ENCODE peak calls at places on chromosomes 12 and 14, in eight cellular contexts. One of them, this sample, is unnamed.

GRCh38 chr14:91873476-91874265 is 6.3 kb upstream of the TC2N start:
- DNase-seq in fibroblast of mammary gland: peak
- DNase-seq in testis: no peak
- DNase-seq in astrocyte: no peak
- DNase-seq in brain microvascular endothelial cell: no peak
- DNase-seq in IMR-90: peak
- DNase-seq in PC-9: no peak
- DNase-seq in neural progenitor cell: no peak
- DNase-seq in this sample: no peak

GRCh38 chr14:61183486-61183885 is 97.7 kb downstream of the TMEM30B start:
- DNase-seq in fibroblast of mammary gland: peak
- DNase-seq in testis: no peak
- DNase-seq in astrocyte: peak
- DNase-seq in brain microvascular endothelial cell: no peak
- DNase-seq in IMR-90: no peak
- DNase-seq in PC-9: no peak
- DNase-seq in neural progenitor cell: no peak
- DNase-seq in this sample: peak

GRCh38 chr14:52327374-52328226 is 13.5 kb downstream of the PTGER2 start:
- DNase-seq in fibroblast of mammary gland: peak
- DNase-seq in testis: no peak
- DNase-seq in astrocyte: peak
- DNase-seq in brain microvascular endothelial cell: no peak
- DNase-seq in IMR-90: peak
- DNase-seq in PC-9: no peak
- DNase-seq in neural progenitor cell: no peak
- DNase-seq in this sample: no peak

GRCh38 chr14:23245282-23245681 is 7.5 kb downstream of the RNF212B start:
- DNase-seq in fibroblast of mammary gland: no peak
- DNase-seq in testis: no peak
- DNase-seq in astrocyte: no peak
- DNase-seq in brain microvascular endothelial cell: no peak
- DNase-seq in IMR-90: no peak
- DNase-seq in PC-9: no peak
- DNase-seq in neural progenitor cell: no peak
- DNase-seq in this sample: no peak

GRCh38 chr14:62661818-62662217 is 383.4 kb downstream of the KCNH5 start:
- DNase-seq in fibroblast of mammary gland: peak
- DNase-seq in testis: no peak
- DNase-seq in astrocyte: peak
- DNase-seq in brain microvascular endothelial cell: no peak
- DNase-seq in IMR-90: peak
- DNase-seq in PC-9: no peak
- DNase-seq in neural progenitor cell: no peak
- DNase-seq in this sample: peak

GRCh38 chr14:53048631-53049030 is 97.8 kb upstream of the FERMT2 start:
- DNase-seq in fibroblast of mammary gland: no peak
- DNase-seq in testis: no peak
- DNase-seq in astrocyte: no peak
- DNase-seq in brain microvascular endothelial cell: no peak
- DNase-seq in IMR-90: no peak
- DNase-seq in PC-9: no peak
- DNase-seq in neural progenitor cell: no peak
- DNase-seq in this sample: no peak

GRCh38 chr14:29311983-29312382 is 545.4 kb downstream of the FOXG1 start:
- DNase-seq in fibroblast of mammary gland: peak
- DNase-seq in testis: no peak
- DNase-seq in astrocyte: peak
- DNase-seq in brain microvascular endothelial cell: no peak
- DNase-seq in IMR-90: peak
- DNase-seq in PC-9: no peak
- DNase-seq in neural progenitor cell: no peak
- DNase-seq in this sample: peak

GRCh38 chr12:42790761-42791151 is 201.2 kb upstream of the PRICKLE1 start:
- DNase-seq in fibroblast of mammary gland: peak
- DNase-seq in testis: no peak
- DNase-seq in astrocyte: peak
- DNase-seq in brain microvascular endothelial cell: peak
- DNase-seq in IMR-90: peak
- DNase-seq in PC-9: peak
- DNase-seq in neural progenitor cell: no peak
- DNase-seq in this sample: peak

GRCh38 chr12:40034712-40035111 is 71.2 kb downstream of the SLC2A13 start:
- DNase-seq in fibroblast of mammary gland: peak
- DNase-seq in testis: no peak
- DNase-seq in astrocyte: no peak
- DNase-seq in brain microvascular endothelial cell: no peak
- DNase-seq in IMR-90: peak
- DNase-seq in PC-9: no peak
- DNase-seq in neural progenitor cell: no peak
- DNase-seq in this sample: no peak

GRCh38 chr14:82915381-82915780 is 1381.7 kb upstream of the SEL1L start:
- DNase-seq in fibroblast of mammary gland: no peak
- DNase-seq in testis: no peak
- DNase-seq in astrocyte: no peak
- DNase-seq in brain microvascular endothelial cell: no peak
- DNase-seq in IMR-90: no peak
- DNase-seq in PC-9: no peak
- DNase-seq in neural progenitor cell: no peak
- DNase-seq in this sample: no peak

GRCh38 chr14:104743461-104744380 is 9.2 kb upstream of the SIVA1 start:
- DNase-seq in fibroblast of mammary gland: peak
- DNase-seq in testis: no peak
- DNase-seq in astrocyte: no peak
- DNase-seq in brain microvascular endothelial cell: no peak
- DNase-seq in IMR-90: peak
- DNase-seq in PC-9: no peak
- DNase-seq in neural progenitor cell: no peak
- DNase-seq in this sample: no peak

GRCh38 chr14:22159049-22159448 is 430.0 kb downstream of the DAD1 start:
- DNase-seq in fibroblast of mammary gland: no peak
- DNase-seq in testis: no peak
- DNase-seq in astrocyte: no peak
- DNase-seq in brain microvascular endothelial cell: no peak
- DNase-seq in IMR-90: no peak
- DNase-seq in PC-9: peak
- DNase-seq in neural progenitor cell: no peak
- DNase-seq in this sample: no peak

GRCh38 chr12:57539134-57539768 is 7.7 kb downstream of the DCTN2 start:
- DNase-seq in fibroblast of mammary gland: no peak
- DNase-seq in testis: no peak
- DNase-seq in astrocyte: no peak
- DNase-seq in brain microvascular endothelial cell: no peak
- DNase-seq in IMR-90: no peak
- DNase-seq in PC-9: no peak
- DNase-seq in neural progenitor cell: no peak
- DNase-seq in this sample: no peak

GRCh38 chr12:123132951-123133619 is 17.8 kb downstream of the PITPNM2 start:
- DNase-seq in fibroblast of mammary gland: no peak
- DNase-seq in testis: no peak
- DNase-seq in astrocyte: no peak
- DNase-seq in brain microvascular endothelial cell: no peak
- DNase-seq in IMR-90: no peak
- DNase-seq in PC-9: no peak
- DNase-seq in neural progenitor cell: no peak
- DNase-seq in this sample: no peak

GRCh38 chr12:96400631-96401060 is 407 bp upstream of the CDK17 start:
- DNase-seq in fibroblast of mammary gland: peak
- DNase-seq in testis: no peak
- DNase-seq in astrocyte: no peak
- DNase-seq in brain microvascular endothelial cell: peak
- DNase-seq in IMR-90: peak
- DNase-seq in PC-9: no peak
- DNase-seq in neural progenitor cell: no peak
- DNase-seq in this sample: peak

GRCh38 chr12:125018356-125018755 is 24.9 kb downstream of the BRI3BP start:
- DNase-seq in fibroblast of mammary gland: no peak
- DNase-seq in testis: no peak
- DNase-seq in astrocyte: no peak
- DNase-seq in brain microvascular endothelial cell: no peak
- DNase-seq in IMR-90: no peak
- DNase-seq in PC-9: no peak
- DNase-seq in neural progenitor cell: no peak
- DNase-seq in this sample: no peak

GRCh38 chr12:124233041-124233836 is 61.7 kb upstream of the RFLNA start:
- DNase-seq in fibroblast of mammary gland: peak
- DNase-seq in testis: no peak
- DNase-seq in astrocyte: peak
- DNase-seq in brain microvascular endothelial cell: peak
- DNase-seq in IMR-90: peak
- DNase-seq in PC-9: no peak
- DNase-seq in neural progenitor cell: no peak
- DNase-seq in this sample: peak

GRCh38 chr12:121580959-121581680 is at the start of gene KDM2B:
- DNase-seq in fibroblast of mammary gland: peak
- DNase-seq in testis: peak
- DNase-seq in astrocyte: peak
- DNase-seq in brain microvascular endothelial cell: peak
- DNase-seq in IMR-90: peak
- DNase-seq in PC-9: no peak
- DNase-seq in neural progenitor cell: peak
- DNase-seq in this sample: peak

GRCh38 chr12:109192358-109192757 is 76.0 kb downstream of the ACACB start:
- DNase-seq in fibroblast of mammary gland: peak
- DNase-seq in testis: no peak
- DNase-seq in astrocyte: peak
- DNase-seq in brain microvascular endothelial cell: peak
- DNase-seq in IMR-90: peak
- DNase-seq in PC-9: peak
- DNase-seq in neural progenitor cell: no peak
- DNase-seq in this sample: peak

GRCh38 chr14:61894452-61895077 is 132.3 kb downstream of the SNAPC1 start:
- DNase-seq in fibroblast of mammary gland: peak
- DNase-seq in testis: peak
- DNase-seq in astrocyte: peak
- DNase-seq in brain microvascular endothelial cell: peak
- DNase-seq in IMR-90: peak
- DNase-seq in PC-9: peak
- DNase-seq in neural progenitor cell: peak
- DNase-seq in this sample: peak

GRCh38 chr14:101459392-101459900 is 101.8 kb upstream of the DIO3 start:
- DNase-seq in fibroblast of mammary gland: no peak
- DNase-seq in testis: no peak
- DNase-seq in astrocyte: no peak
- DNase-seq in brain microvascular endothelial cell: no peak
- DNase-seq in IMR-90: no peak
- DNase-seq in PC-9: no peak
- DNase-seq in neural progenitor cell: peak
- DNase-seq in this sample: no peak
- H3K4me3 ChIP-seq in fibroblast of mammary gland: no peak
- H3K4me3 ChIP-seq in testis: peak
- H3K4me3 ChIP-seq in astrocyte: no peak
- H3K4me3 ChIP-seq in brain microvascular endothelial cell: no peak
- H3K4me3 ChIP-seq in IMR-90: no peak
- H3K4me3 ChIP-seq in PC-9: no peak
- H3K4me3 ChIP-seq in neural progenitor cell: peak
- H3K4me3 ChIP-seq in this sample: no peak

DNA sequence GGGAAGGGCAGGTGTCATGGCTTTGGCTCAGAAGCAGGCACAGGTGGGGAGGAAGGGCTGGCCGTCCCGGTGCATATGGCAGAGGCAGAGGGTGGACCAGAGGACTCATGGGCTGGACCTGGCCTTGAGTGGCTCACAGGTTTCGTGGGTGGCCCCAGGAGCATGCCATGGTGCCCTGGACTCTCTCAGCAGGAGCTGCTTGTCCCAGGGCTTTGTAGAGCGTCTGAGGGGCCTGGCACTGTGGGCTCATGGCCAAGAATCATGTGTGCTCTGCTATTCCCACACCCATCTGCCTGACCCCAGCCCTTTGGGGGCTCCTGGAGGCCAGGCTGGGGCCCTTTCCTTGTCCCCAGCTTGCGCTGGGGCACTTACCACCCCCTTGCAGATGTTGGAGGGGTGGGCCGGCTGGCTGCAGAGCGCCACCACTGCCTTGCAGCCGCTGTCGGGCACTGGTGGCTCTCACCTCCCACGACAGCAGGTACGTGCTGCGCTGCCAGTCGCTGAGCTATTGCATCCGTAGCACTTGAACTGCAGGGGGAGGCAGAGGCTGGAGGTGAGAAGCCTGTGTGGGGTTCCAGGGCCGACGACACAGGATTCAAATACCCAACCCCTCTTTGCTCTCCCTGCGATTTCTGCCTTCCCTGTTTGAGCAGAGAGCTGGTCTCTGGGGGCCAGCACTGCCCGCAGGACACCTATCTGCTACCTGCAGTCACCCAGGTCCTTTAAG is 187.4 kb upstream of the PRMT8 start:
- DNase-seq in fibroblast of mammary gland: no peak
- DNase-seq in testis: no peak
- DNase-seq in astrocyte: no peak
- DNase-seq in brain microvascular endothelial cell: no peak
- DNase-seq in IMR-90: no peak
- DNase-seq in PC-9: no peak
- DNase-seq in neural progenitor cell: peak
- DNase-seq in this sample: no peak
- TF ChIP-seq CTCF in fibroblast of mammary gland: no peak
- TF ChIP-seq CTCF in testis: no peak
- TF ChIP-seq CTCF in astrocyte: no peak
- TF ChIP-seq CTCF in brain microvascular endothelial cell: peak
- TF ChIP-seq CTCF in IMR-90: no peak
- TF ChIP-seq CTCF in PC-9: no peak
- TF ChIP-seq CTCF in neural progenitor cell: peak
- TF ChIP-seq CTCF in this sample: no peak

DNA sequence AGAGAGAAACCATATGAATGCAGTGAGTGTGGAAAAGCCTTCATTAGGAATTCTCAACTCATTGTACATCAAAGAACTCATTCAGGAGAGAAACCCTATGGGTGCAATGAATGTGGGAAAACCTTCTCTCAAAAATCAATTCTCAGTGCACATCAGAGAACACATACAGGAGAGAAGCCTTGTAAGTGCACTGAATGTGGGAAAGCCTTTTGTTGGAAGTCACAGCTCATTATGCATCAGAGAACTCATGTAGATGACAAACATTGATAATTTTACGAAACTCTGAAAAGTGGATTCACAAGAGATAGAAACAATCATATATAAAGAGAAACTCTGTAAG is 22.9 kb downstream of the ZNF268 start:
- DNase-seq in fibroblast of mammary gland: peak
- DNase-seq in testis: no peak
- DNase-seq in astrocyte: no peak
- DNase-seq in brain microvascular endothelial cell: no peak
- DNase-seq in IMR-90: no peak
- DNase-seq in PC-9: no peak
- DNase-seq in neural progenitor cell: no peak
- DNase-seq in this sample: no peak
- H3K4me3 ChIP-seq in fibroblast of mammary gland: no peak
- H3K4me3 ChIP-seq in testis: no peak
- H3K4me3 ChIP-seq in astrocyte: no peak
- H3K4me3 ChIP-seq in brain microvascular endothelial cell: no peak
- H3K4me3 ChIP-seq in IMR-90: no peak
- H3K4me3 ChIP-seq in PC-9: peak
- H3K4me3 ChIP-seq in neural progenitor cell: peak
- H3K4me3 ChIP-seq in this sample: no peak

DNA sequence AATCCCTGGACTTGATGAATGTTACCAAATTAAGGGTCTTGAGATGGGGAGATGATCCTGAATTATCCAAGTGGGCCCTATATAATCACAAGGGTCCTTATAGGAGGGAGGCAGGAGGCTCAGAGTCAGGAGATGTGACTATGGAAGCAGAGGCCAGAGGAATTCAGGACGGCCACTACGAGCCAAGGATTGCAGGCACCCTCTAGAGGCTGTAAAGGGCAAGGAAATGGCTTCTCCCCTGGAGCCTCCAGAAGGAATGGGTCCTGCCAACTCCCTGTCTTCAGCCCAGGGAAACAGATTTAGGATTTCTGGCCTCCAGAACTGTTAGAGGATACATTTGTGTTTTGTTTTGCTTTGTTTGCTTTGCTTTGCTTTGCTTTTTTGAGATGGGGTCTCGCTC is 8.8 kb downstream of the BDKRB1 start:
- DNase-seq in fibroblast of mammary gland: peak
- DNase-seq in testis: no peak
- DNase-seq in astrocyte: peak
- DNase-seq in brain microvascular endothelial cell: peak
- DNase-seq in IMR-90: peak
- DNase-seq in PC-9: no peak
- DNase-seq in neural progenitor cell: peak
- DNase-seq in this sample: peak
- TF ChIP-seq CTCF in fibroblast of mammary gland: peak
- TF ChIP-seq CTCF in testis: no peak
- TF ChIP-seq CTCF in astrocyte: peak
- TF ChIP-seq CTCF in brain microvascular endothelial cell: peak
- TF ChIP-seq CTCF in IMR-90: peak
- TF ChIP-seq CTCF in PC-9: peak
- TF ChIP-seq CTCF in neural progenitor cell: peak
- TF ChIP-seq CTCF in this sample: peak

This sample was measured in fibroblast of pulmonary artery.